ENCODE peak calls at places on chromosome 17, in nine cellular contexts. H is Peyer's patch, Q is right cardiac atrium, E is adrenal gland, F is BE2C, W is body of pancreas, O is left lung, N is cardiac muscle cell, L is PC-9. I is an unnamed sample.

GRCh38 chr17:59353936-59354755 is 22.7 kb downstream of the YPEL2 start:
- DNase-seq in N (no peak), Q (no peak), L (no peak), O (no peak), F (no peak), H (no peak), E (no peak), W (no peak), I (no peak)

GRCh38 chr17:11719203-11719602 is 120.9 kb downstream of the DNAH9 start:
- DNase-seq in N (no peak), W (no peak), Q (no peak), H (no peak), F (no peak), E (no peak), O (no peak), L (no peak), I (no peak)

GRCh38 chr17:63544467-63545301 is 5.6 kb upstream of the DCAF7 start:
- DNase-seq in L (no peak), O (peak; percentile 65), Q (no peak), H (no peak), N (no peak), E (no peak), W (no peak), F (no peak), I (no peak)

GRCh38 chr17:80063815-80064585 is 27.6 kb downstream of the CCDC40 start:
- DNase-seq in N (peak; percentile 76), E (peak; percentile 66), Q (peak; percentile 81), H (peak; percentile 78), F (no peak), L (peak; percentile 55), W (peak; percentile 43), O (peak; percentile 87), I (peak; percentile 68)

GRCh38 chr17:80025796-80026195 is 9.9 kb downstream of the TBC1D16 start:
- DNase-seq in H (no peak), N (no peak), L (no peak), W (no peak), O (no peak), E (no peak), F (no peak), Q (peak; percentile 37), I (no peak)

GRCh38 chr17:83173997-83174858 is 94.8 kb downstream of the METRNL start:
- DNase-seq in Q (peak; percentile 72), O (peak; percentile 75), N (peak; percentile 55), L (no peak), E (no peak), W (no peak), H (peak; percentile 68), F (peak; percentile 68), I (no peak)

GRCh38 chr17:72192409-72193192 is 71.8 kb downstream of the SOX9 start:
- DNase-seq in F (no peak), L (no peak), Q (peak; percentile 89), W (no peak), N (peak; percentile 98), O (no peak), E (no peak), H (no peak), I (no peak)

GRCh38 chr17:29874931-29875596 is 55.0 kb downstream of the SSH2 start:
- DNase-seq in F (no peak), H (no peak), L (no peak), N (no peak), Q (no peak), W (no peak), O (no peak), E (no peak), I (no peak)

GRCh38 chr17:37111329-37111728 is 162.6 kb downstream of the AATF start:
- DNase-seq in L (no peak), E (no peak), W (no peak), N (no peak), F (peak; percentile 47), Q (no peak), H (no peak), O (no peak), I (no peak)

GRCh38 chr17:82247856-82248671 is 19.2 kb downstream of the SLC16A3 start:
- DNase-seq in E (no peak), W (no peak), O (peak; percentile 71), Q (peak; percentile 37), N (no peak), H (no peak), F (peak; percentile 24), L (no peak), I (no peak)

GRCh38 chr17:9668532-9668931 is 23.2 kb downstream of the USP43 start:
- DNase-seq in N (peak; percentile 32), O (no peak), L (peak; percentile 54), F (no peak), H (no peak), Q (no peak), W (no peak), E (no peak), I (no peak)

GRCh38 chr17:64682261-64683181 is 20.4 kb upstream of the SMURF2 start:
- DNase-seq in H (no peak), E (no peak), W (no peak), O (no peak), N (no peak), L (no peak), Q (no peak), F (no peak), I (no peak)
- H3K4me3 ChIP-seq in H (no peak overlapping the region), E (no peak overlapping the region), W (no peak overlapping the region), O (no peak overlapping the region), N (no peak overlapping the region), L (no peak overlapping the region), Q (no peak overlapping the region), F (no peak overlapping the region), I (no peak overlapping the region)

GRCh38 chr17:77450742-77451270 is 310.0 kb downstream of the SEC14L1 start:
- DNase-seq in F (no peak), E (no peak), O (no peak), N (no peak), H (no peak), L (no peak), W (no peak), Q (no peak), I (no peak)
- H3K4me1 ChIP-seq in F (peaks cover 21% of the 10 kb centered on the region), E (peaks cover 92% of the 10 kb centered on the region), O (peaks cover 46% of the 10 kb centered on the region), N (peaks cover 52% of the 10 kb centered on the region), H (peaks cover 31% of the 10 kb centered on the region), L (no peaks in the 10 kb centered on the region), W (peaks cover 76% of the 10 kb centered on the region), Q (peaks cover 29% of the 10 kb centered on the region), I (peaks cover 89% of the 10 kb centered on the region)

DNA sequence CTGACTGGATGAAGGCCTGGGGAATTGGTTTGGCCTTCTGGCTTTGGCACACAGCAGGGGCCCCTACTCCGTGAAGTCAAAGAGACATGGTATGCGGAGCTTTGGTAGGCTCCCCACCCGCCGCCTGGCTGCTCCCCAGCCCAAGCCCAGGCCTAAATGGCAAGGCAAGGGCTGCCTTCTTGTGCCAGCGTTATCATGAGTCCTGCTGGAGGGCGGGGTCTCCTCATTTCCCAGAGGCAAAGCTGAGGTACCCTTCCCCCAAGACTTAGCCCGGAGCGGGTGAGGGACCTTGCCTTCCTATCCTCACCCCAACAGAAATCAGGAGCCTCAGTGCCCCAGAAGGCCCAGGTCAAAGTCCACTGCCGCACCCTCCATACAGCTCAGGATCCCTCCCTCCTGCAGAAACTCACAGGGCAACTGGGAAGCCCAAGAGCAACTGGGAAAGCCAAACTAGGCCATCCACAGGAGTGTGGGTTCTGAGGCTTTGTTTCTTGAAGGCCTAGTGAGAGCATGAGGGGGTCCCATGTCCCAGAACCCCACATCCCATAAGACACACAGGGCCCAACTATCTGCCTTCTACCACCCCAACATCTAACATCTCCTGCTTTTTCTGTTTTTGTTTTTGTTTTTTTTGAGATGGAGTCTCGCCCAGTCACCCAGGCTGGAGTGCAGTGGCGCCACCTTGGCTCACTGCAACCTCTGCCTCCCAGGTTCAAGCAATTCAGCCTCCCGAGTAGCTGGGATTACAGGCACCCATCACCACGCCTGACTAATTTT is 9.3 kb downstream of the PGAP3 start:
- DNase-seq in N (no peak), W (no peak), F (no peak), O (peak; percentile 37), L (no peak), E (no peak), Q (peak; percentile 34), H (peak; percentile 91), I (peak; percentile 69)
- H3K4me3 ChIP-seq in N (no peak overlapping the region), W (no peak overlapping the region), F (no peak overlapping the region), O (no peak overlapping the region), L (no peak overlapping the region), E (no peak overlapping the region), Q (no peak overlapping the region), H (no peak overlapping the region), I (no peak overlapping the region)

DNA sequence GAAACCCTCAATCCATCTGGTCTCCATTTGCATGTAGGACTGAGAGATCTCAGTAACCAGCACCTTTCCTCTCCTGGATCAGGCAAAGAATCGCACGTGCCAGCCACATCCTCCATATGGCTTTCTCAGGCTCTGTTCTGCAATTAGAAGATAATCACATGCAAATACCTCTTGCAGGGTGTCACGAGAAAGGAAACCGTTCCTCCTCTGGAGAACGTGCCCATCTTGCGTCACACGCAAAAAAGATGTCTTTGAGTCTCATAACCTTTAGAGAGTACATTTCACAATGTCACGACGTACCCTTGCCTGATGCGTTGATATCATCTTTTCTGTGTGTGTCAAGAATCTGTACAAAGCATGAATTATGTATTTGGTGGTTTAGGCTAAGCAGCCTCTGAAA is 36.2 kb upstream of the DNAH17 start:
- DNase-seq in O (no peak), F (no peak), N (no peak), H (no peak), E (no peak), Q (no peak), W (no peak), L (no peak), I (no peak)
- H3K4me1 ChIP-seq in O (no peaks in the 10 kb centered on the region), F (no peaks in the 10 kb centered on the region), N (no peaks in the 10 kb centered on the region), H (no peaks in the 10 kb centered on the region), E (no peaks in the 10 kb centered on the region), Q (peaks cover 2% of the 10 kb centered on the region), W (no peaks in the 10 kb centered on the region), L (no peaks in the 10 kb centered on the region), I (peaks cover 54% of the 10 kb centered on the region)

DNA sequence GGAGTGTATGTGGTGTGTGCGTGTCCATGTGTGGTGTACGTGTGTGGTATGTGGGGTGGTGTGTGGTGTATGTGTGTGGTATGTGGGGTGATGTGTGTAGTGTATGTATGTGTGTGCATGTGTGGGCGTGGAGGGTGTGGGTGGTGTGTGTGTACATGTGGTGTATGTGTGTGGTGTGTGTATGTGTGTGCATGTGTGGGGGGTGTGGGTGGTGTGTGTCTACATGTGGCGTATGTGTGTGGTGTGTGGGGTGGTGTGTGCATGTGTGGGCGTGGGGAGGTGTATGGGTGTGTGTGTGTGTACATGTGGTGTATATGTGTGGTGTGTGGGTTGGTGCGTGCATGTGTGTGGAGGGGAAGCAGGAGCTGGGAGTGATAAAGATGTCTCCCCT is 1.7 kb upstream of the CD300H start:
- DNase-seq in L (no peak), O (no peak), N (no peak), W (no peak), E (no peak), Q (no peak), F (no peak), H (no peak), I (no peak)
- H3K4me3 ChIP-seq in L (no peak overlapping the region), O (no peak overlapping the region), N (no peak overlapping the region), W (no peak overlapping the region), E (no peak overlapping the region), Q (no peak overlapping the region), F (no peak overlapping the region), H (no peak overlapping the region), I (no peak overlapping the region)

I was measured in stomach.